ENCODE peak calls at places on chromosomes 7 and 10, in four cellular contexts. Q is heart left ventricle, H is GM03348, Y is AG04450. K is an unnamed sample.
A peak's percentile ranks its signal among the peaks of the same experiment; 100 is the strongest.

GRCh38 chr7:116631676-116632075 is 40.3 kb upstream of the MET start:
- DNase-seq in Q (no peak), H (no peak), Y (no peak), K (no peak)

GRCh38 chr7:152574892-152575511 is 100.9 kb downstream of the XRCC2 start:
- DNase-seq in Q (no peak), H (no peak), Y (no peak), K (no peak)

GRCh38 chr7:23332881-23333612 is 33.9 kb downstream of the MALSU1 start:
- DNase-seq in Q (peak; percentile 52), H (peak; percentile 13), Y (no peak), K (no peak)

GRCh38 chr7:18504965-18505364 is 9.4 kb downstream of the HDAC9 start:
- DNase-seq in Q (no peak), H (no peak), Y (no peak), K (no peak)

GRCh38 chr7:139716156-139716942 is 61.4 kb downstream of the HIPK2 start:
- DNase-seq in Q (no peak), H (no peak), Y (no peak), K (no peak)

GRCh38 chr7:75546272-75547015 is 54.3 kb downstream of the SPDYE5 start:
- DNase-seq in Q (no peak), H (no peak), Y (no peak), K (peak; percentile 31)

GRCh38 chr10:35640951-35641429 is 1.1 kb downstream of the FZD8 start:
- DNase-seq in Q (peak; percentile 72), H (peak; percentile 77), Y (peak; percentile 72), K (peak; percentile 73)

GRCh38 chr7:24718977-24719491 is 38.2 kb downstream of the GSDME start:
- DNase-seq in Q (no peak), H (no peak), Y (no peak), K (no peak)

GRCh38 chr10:77970869-77971803 is 44.6 kb upstream of the DLG5 start:
- DNase-seq in Q (peak; percentile 78), H (peak; percentile 90), Y (peak; percentile 93), K (peak; percentile 72)

GRCh38 chr7:98562336-98563182 is 54.5 kb upstream of the NPTX2 start:
- DNase-seq in Q (no peak), H (no peak), Y (no peak), K (no peak)

GRCh38 chr7:17274551-17275245 is 23.8 kb upstream of the AHR start:
- DNase-seq in Q (no peak), H (no peak), Y (no peak), K (no peak)

GRCh38 chr10:48774416-48775205 is 89.9 kb downstream of the WDFY4 start:
- DNase-seq in Q (no peak), H (no peak), Y (no peak), K (no peak)

GRCh38 chr10:101014230-101014884 is 14.7 kb downstream of the LZTS2 start:
- DNase-seq in Q (peak; percentile 76), H (peak; percentile 85), Y (no peak), K (peak; percentile 73)

GRCh38 chr7:14504134-14504533 is 398.4 kb downstream of the DGKB start:
- DNase-seq in Q (no peak), H (no peak), Y (no peak), K (no peak)

GRCh38 chr10:98510412-98510995 is 63.8 kb upstream of the HPS1 start:
- DNase-seq in Q (no peak), H (no peak), Y (no peak), K (no peak)

GRCh38 chr10:123149568-123150228 is 1.8 kb downstream of the HMX2 start:
- DNase-seq in Q (no peak), H (peak; percentile 54), Y (no peak), K (no peak)

GRCh38 chr7:144408116-144408515 is 4.6 kb upstream of the NOBOX start:
- DNase-seq in Q (no peak), H (no peak), Y (no peak), K (no peak)

GRCh38 chr7:5627745-5628547 is 153.5 kb downstream of the RNF216 start:
- DNase-seq in Q (no peak), H (no peak), Y (no peak), K (no peak)

GRCh38 chr10:104406715-104407517 is 53.3 kb downstream of the CFAP58 start:
- DNase-seq in Q (no peak), H (peak; percentile 64), Y (peak; percentile 3), K (no peak)

GRCh38 chr7:97275475-97275874 is 158.0 kb downstream of the SDHAF3 start:
- DNase-seq in Q (no peak), H (no peak), Y (no peak), K (no peak)

GRCh38 chr7:16515785-16516685 is 10.6 kb upstream of the LRRC72 start:
- DNase-seq in Q (no peak), H (no peak), Y (no peak), K (no peak)

GRCh38 chr10:72340911-72341310 is 13.8 kb downstream of the DNAJB12 start:
- DNase-seq in Q (no peak), H (no peak), Y (no peak), K (no peak)

GRCh38 chr7:104979167-104979841 is 34.7 kb upstream of the KMT2E start:
- DNase-seq in Q (no peak), H (peak; percentile 40), Y (no peak), K (no peak)

GRCh38 chr10:50552308-50552707 is 71.4 kb downstream of the SGMS1 start:
- DNase-seq in Q (no peak), H (peak; percentile 55), Y (peak; percentile 94), K (no peak)

GRCh38 chr10:29619273-29619672 is 15.5 kb downstream of the SVIL start:
- DNase-seq in Q (no peak), H (no peak), Y (peak; percentile 49), K (peak; percentile 7)

GRCh38 chr7:111137296-111138195 is 46.6 kb downstream of the LRRN3 start:
- DNase-seq in Q (peak; percentile 23), H (no peak), Y (no peak), K (no peak)

GRCh38 chr7:47621985-47622561 is 40.2 kb upstream of the TNS3 start:
- DNase-seq in Q (peak; percentile 33), H (no peak), Y (no peak), K (peak; percentile 53)

GRCh38 chr7:3214090-3214413 is 87.0 kb upstream of the SDK1 start:
- DNase-seq in Q (no peak), H (no peak), Y (no peak), K (no peak)